ENCODE peak calls at places on chromosome 3, in seven cellular contexts. Q, T, U, F, G, X and M are unnamed samples.

GRCh38 chr3:59436164-59436958 is 386.5 kb upstream of the CFAP20DC start:
- DNase-seq in F (no peak), G (no peak), U (no peak), T (peak), X (no peak), Q (no peak), M (no peak)

GRCh38 chr3:23174426-23175039 is 28.6 kb upstream of the UBE2E2 start:
- DNase-seq in F (no peak), T (no peak), Q (no peak), X (no peak), U (no peak), G (peak), M (no peak)

GRCh38 chr3:23710555-23710954 is 95.2 kb upstream of the UBE2E1 start:
- DNase-seq in Q (no peak), F (no peak), T (no peak), X (no peak), G (peak), U (no peak), M (no peak)

GRCh38 chr3:135862361-135862760 is 103.2 kb upstream of the PPP2R3A start:
- DNase-seq in F (no peak), X (no peak), U (no peak), G (no peak), Q (no peak), T (no peak), M (no peak)

GRCh38 chr3:196274585-196274984 is 12.9 kb downstream of the PCYT1A start:
- DNase-seq in Q (peak), X (no peak), U (peak), F (peak), T (peak), G (no peak), M (peak)

GRCh38 chr3:42012935-42013651 is 51.2 kb upstream of the ULK4 start:
- DNase-seq in G (peak), U (peak), Q (peak), F (peak), X (peak), T (peak), M (peak)

GRCh38 chr3:95037927-95038326 is 975.1 kb downstream of the NSUN3 start:
- DNase-seq in X (no peak), G (no peak), F (no peak), U (no peak), T (no peak), Q (no peak), M (no peak)

GRCh38 chr3:48399387-48400172 is 27.6 kb downstream of the FBXW12 start:
- DNase-seq in T (no peak), U (peak), G (no peak), X (peak), Q (no peak), F (no peak), M (no peak)

GRCh38 chr3:114624676-114625181 is 330.9 kb downstream of the TIGIT start:
- DNase-seq in G (no peak), U (no peak), T (no peak), X (peak), Q (no peak), F (no peak), M (no peak)

GRCh38 chr3:29412117-29412516 is 131.2 kb downstream of the RBMS3 start:
- DNase-seq in T (no peak), X (no peak), U (peak), F (peak), Q (peak), G (no peak), M (peak)

GRCh38 chr3:45988804-45989203 is 6.8 kb downstream of the FYCO1 start:
- DNase-seq in T (no peak), X (no peak), G (no peak), U (no peak), Q (no peak), F (no peak), M (no peak)